ENCODE peak calls at places on chromosome 7, in four cellular contexts. G, Y, O and K are unnamed samples.

GRCh38 chr7:47244692-47245091 is 337.2 kb downstream of the TNS3 start:
- DNase-seq in O (no peak), G (no peak), Y (no peak), K (no peak)

GRCh38 chr7:39686261-39686924 is 63.0 kb downstream of the RALA start:
- DNase-seq in Y (no peak), G (no peak), O (peak), K (no peak)

GRCh38 chr7:6382797-6383196 is 65.0 kb downstream of the DAGLB start:
- DNase-seq in O (no peak), G (no peak), Y (no peak), K (no peak)

GRCh38 chr7:25638042-25638441 is 409.8 kb upstream of the NPVF start:
- DNase-seq in G (no peak), O (no peak), Y (no peak), K (no peak)

GRCh38 chr7:3427957-3428356 is 126.9 kb downstream of the SDK1 start:
- DNase-seq in G (no peak), Y (no peak), O (no peak), K (no peak)

GRCh38 chr7:144513332-144513731 is 109.8 kb upstream of the NOBOX start:
- DNase-seq in G (no peak), O (no peak), Y (no peak), K (no peak)

GRCh38 chr7:35249537-35249907 is 4.4 kb downstream of the TBX20 start:
- DNase-seq in O (no peak), G (no peak), Y (no peak), K (no peak)

GRCh38 chr7:23967949-23968599 is 258.1 kb downstream of the STK31 start:
- DNase-seq in Y (no peak), O (no peak), G (no peak), K (no peak)

GRCh38 chr7:50312176-50312575 is 7.7 kb downstream of the IKZF1 start:
- DNase-seq in O (no peak), Y (no peak), G (no peak), K (no peak)

GRCh38 chr7:134022512-134022911 is 104.6 kb upstream of the LRGUK start:
- DNase-seq in G (no peak), Y (no peak), O (no peak), K (no peak)

GRCh38 chr7:23394828-23395227 is 75.5 kb downstream of the IGF2BP3 start:
- DNase-seq in G (no peak), O (peak), Y (no peak), K (no peak)

GRCh38 chr7:131633342-131633843 is 77.0 kb upstream of the PODXL start:
- DNase-seq in G (no peak), O (peak), Y (no peak), K (no peak)

GRCh38 chr7:74586258-74587200 is 71.0 kb upstream of the GTF2I start:
- DNase-seq in G (no peak), Y (no peak), O (no peak), K (no peak)

GRCh38 chr7:157043745-157044144 is 33.3 kb upstream of the MNX1 start:
- DNase-seq in G (no peak), O (peak), Y (no peak), K (no peak)

GRCh38 chr7:106562711-106563366 is 98.1 kb downstream of the CCDC71L start:
- DNase-seq in O (no peak), G (no peak), Y (no peak), K (no peak)

GRCh38 chr7:143960813-143961610 is 6.4 kb downstream of the OR2F1 start:
- DNase-seq in Y (no peak), O (no peak), G (no peak), K (no peak)

GRCh38 chr7:14950013-14950412 is 47.5 kb upstream of the DGKB start:
- DNase-seq in O (no peak), G (no peak), Y (no peak), K (no peak)

GRCh38 chr7:32073533-32073932 is 3.3 kb upstream of the PDE1C start:
- DNase-seq in Y (no peak), G (no peak), O (no peak), K (no peak)

GRCh38 chr7:32072397-32072796 is 2.2 kb upstream of the PDE1C start:
- DNase-seq in G (no peak), Y (no peak), O (no peak), K (no peak)

GRCh38 chr7:32070406-32071360 is at the start of gene PDE1C:
- DNase-seq in G (no peak), Y (no peak), O (peak), K (no peak)

GRCh38 chr7:32070051-32070405 is 179 bp downstream of the PDE1C start:
- DNase-seq in Y (no peak), O (peak), G (no peak), K (no peak)

DNA sequence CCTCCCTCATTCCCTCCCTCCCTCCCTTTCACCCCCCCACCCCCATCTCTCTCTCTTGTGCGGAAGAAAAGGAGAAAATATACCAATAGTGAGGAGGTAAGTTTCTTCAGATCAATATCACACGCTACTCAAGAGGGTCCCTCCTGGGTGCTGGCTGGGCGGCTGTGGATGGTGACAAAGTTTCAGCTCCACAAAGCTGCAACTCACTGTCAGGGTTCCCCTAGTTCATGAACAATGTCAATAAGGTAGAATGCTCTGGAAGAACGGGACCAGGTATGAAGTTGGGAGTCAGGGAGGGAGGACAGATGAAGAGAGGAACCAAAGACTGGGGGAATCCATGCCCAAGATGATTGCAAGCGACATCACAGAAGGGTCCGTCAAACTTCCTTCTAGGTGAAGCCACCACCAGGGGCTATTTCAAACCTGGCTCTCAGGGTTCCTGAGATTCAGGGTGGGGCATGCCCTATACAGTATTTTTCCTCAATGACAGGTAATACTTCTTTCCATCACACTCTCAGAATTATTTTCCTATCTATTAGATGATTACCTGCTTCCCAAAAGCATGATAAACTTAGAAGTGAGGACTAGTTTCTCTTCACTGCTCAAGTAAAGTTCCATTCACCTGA is 1.4 kb upstream of the PDE1C start:
- DNase-seq in G (no peak), Y (no peak), O (no peak), K (no peak)
- H3K4me3 ChIP-seq in G (no peak), Y (no peak), O (peak), K (peak)

GRCh38 chr7:138979226-138979979 is 1.8 kb downstream of the KIAA1549 start:
- DNase-seq in G (no peak), O (no peak), Y (no peak), K (no peak)
- H3K4me3 ChIP-seq in G (no peak), O (no peak), Y (no peak), K (peak)

GRCh38 chr7:94971051-94971867 is 63.9 kb downstream of the PPP1R9A start:
- DNase-seq in Y (no peak), O (peak), G (no peak), K (no peak)
- H3K4me3 ChIP-seq in Y (no peak), O (no peak), G (no peak), K (no peak)

GRCh38 chr7:543790-544527 is 24.3 kb upstream of the PDGFA start:
- DNase-seq in G (no peak), O (no peak), Y (no peak), K (peak)
- H3K4me3 ChIP-seq in G (no peak), O (no peak), Y (no peak), K (no peak)